ENCODE peak calls at places on chromosomes 12 and 14, in five cellular contexts. One of them, this sample, is unnamed.

GRCh38 chr14:33668066-33668465 is 282.8 kb downstream of the EGLN3 start:
- DNase-seq in neuronal stem cell: no peak
- DNase-seq in gastrocnemius medialis: no peak
- DNase-seq in fibroblast of lung: peak
- DNase-seq in Caki2: no peak
- DNase-seq in this sample: no peak

GRCh38 chr12:104991565-104992128 is 5.5 kb downstream of the NOPCHAP1 start:
- DNase-seq in neuronal stem cell: no peak
- DNase-seq in gastrocnemius medialis: no peak
- DNase-seq in fibroblast of lung: no peak
- DNase-seq in Caki2: no peak
- DNase-seq in this sample: no peak

GRCh38 chr12:109757671-109758265 is 44.1 kb downstream of the FAM222A start:
- DNase-seq in neuronal stem cell: no peak
- DNase-seq in gastrocnemius medialis: no peak
- DNase-seq in fibroblast of lung: no peak
- DNase-seq in Caki2: no peak
- DNase-seq in this sample: no peak

GRCh38 chr12:40921563-40922163 is 229.4 kb downstream of the CNTN1 start:
- DNase-seq in neuronal stem cell: no peak
- DNase-seq in gastrocnemius medialis: no peak
- DNase-seq in fibroblast of lung: peak
- DNase-seq in Caki2: peak
- DNase-seq in this sample: no peak

GRCh38 chr12:3677609-3678008 is 75.3 kb downstream of the CRACR2A start:
- DNase-seq in neuronal stem cell: no peak
- DNase-seq in gastrocnemius medialis: no peak
- DNase-seq in fibroblast of lung: no peak
- DNase-seq in Caki2: no peak
- DNase-seq in this sample: no peak

GRCh38 chr12:131536766-131537165 is 174.1 kb upstream of the SFSWAP start:
- DNase-seq in neuronal stem cell: no peak
- DNase-seq in gastrocnemius medialis: no peak
- DNase-seq in fibroblast of lung: no peak
- DNase-seq in Caki2: no peak
- DNase-seq in this sample: no peak

GRCh38 chr14:35220920-35221319 is 71.3 kb upstream of the PSMA6 start:
- DNase-seq in neuronal stem cell: no peak
- DNase-seq in gastrocnemius medialis: no peak
- DNase-seq in fibroblast of lung: no peak
- DNase-seq in Caki2: no peak
- DNase-seq in this sample: no peak

GRCh38 chr14:93998871-93999403 is 1.8 kb downstream of the CCDC197 start:
- DNase-seq in neuronal stem cell: no peak
- DNase-seq in gastrocnemius medialis: no peak
- DNase-seq in fibroblast of lung: no peak
- DNase-seq in Caki2: no peak
- DNase-seq in this sample: no peak

GRCh38 chr14:94538070-94538740 is 23.0 kb upstream of the SERPINA4 start:
- DNase-seq in neuronal stem cell: no peak
- DNase-seq in gastrocnemius medialis: no peak
- DNase-seq in fibroblast of lung: no peak
- DNase-seq in Caki2: no peak
- DNase-seq in this sample: no peak

GRCh38 chr14:68499451-68499850 is 293.4 kb downstream of the ZFP36L1 start:
- DNase-seq in neuronal stem cell: no peak
- DNase-seq in gastrocnemius medialis: no peak
- DNase-seq in fibroblast of lung: no peak
- DNase-seq in Caki2: no peak
- DNase-seq in this sample: no peak

This sample was measured in AG09319.